ENCODE peak calls at places on chromosomes 4 and X, in eight cellular contexts. F is uterus; H is IMR-90; D is OCI-LY7; L is cardiac muscle cell; R is foreskin fibroblast; A is CD8-positive, alpha-beta T cell; Q is fibroblast of mammary gland. Z is an unnamed sample.
A peak's percentile ranks its signal among the peaks of the same experiment; 100 is the strongest.

GRCh38 chr4:13837228-13837627 is 209.7 kb upstream of the BOD1L1 start:
- DNase-seq in L (no peak), R (no peak), F (no peak), D (no peak), Q (no peak), A (no peak), H (no peak), Z (no peak)

GRCh38 chr4:42519803-42520417 is 122.6 kb downstream of the SHISA3 start:
- DNase-seq in F (peak; percentile 21), D (peak; percentile 68), R (peak; percentile 63), Q (peak; percentile 53), L (peak; percentile 66), A (no peak), H (peak; percentile 48), Z (peak; percentile 7)

GRCh38 chr4:173536808-173537429 is 6.9 kb upstream of the HAND2 start:
- DNase-seq in R (no peak), A (no peak), Q (no peak), L (peak; percentile 44), D (no peak), F (no peak), H (no peak), Z (peak; percentile 79)

GRCh38 chr4:141340458-141340857 is 119.8 kb downstream of the ZNF330 start:
- DNase-seq in R (no peak), A (no peak), D (no peak), L (no peak), Q (no peak), H (no peak), F (no peak), Z (no peak)

GRCh38 chr4:98950925-98951324 is 22.0 kb upstream of the EIF4E start:
- DNase-seq in Q (peak; percentile 19), R (peak; percentile 41), L (no peak), H (no peak), F (no peak), A (no peak), D (no peak), Z (no peak)

GRCh38 chr4:121822796-121823504 is 733 bp downstream of the CCNA2 start:
- DNase-seq in D (peak; percentile 74), R (peak; percentile 54), F (peak; percentile 26), Q (no peak), H (no peak), L (peak; percentile 32), A (peak; percentile 43), Z (peak; percentile 33)

GRCh38 chrX:96984538-96984937 is 100.8 kb downstream of the RPA4 start:
- DNase-seq in H (peak; percentile 53), A (no peak), F (no peak), L (no peak), R (peak; percentile 3), Q (no peak), D (no peak), Z (no peak)

GRCh38 chr4:95255396-95256107 is 293.2 kb downstream of the UNC5C start:
- DNase-seq in F (no peak), A (no peak), L (no peak), Q (peak; percentile 61), H (peak; percentile 77), D (no peak), R (peak; percentile 41), Z (no peak)

GRCh38 chr4:159307929-159308328 is 205.1 kb downstream of the RAPGEF2 start:
- DNase-seq in H (no peak), A (no peak), F (no peak), Q (no peak), L (no peak), D (no peak), R (peak; percentile 3), Z (no peak)

GRCh38 chrX:24260827-24261550 is 52.9 kb downstream of the SUPT20HL2 start:
- DNase-seq in F (peak; percentile 48), Q (peak; percentile 74), R (peak; percentile 44), L (no peak), D (no peak), A (no peak), H (peak; percentile 47), Z (no peak)

GRCh38 chr4:173046818-173047217 is 121.8 kb upstream of the GALNT7 start:
- DNase-seq in Q (no peak), F (no peak), R (peak; percentile 58), H (peak; percentile 3), L (no peak), A (no peak), D (no peak), Z (no peak)

GRCh38 chrX:66004928-66005831 is 34.7 kb downstream of the VSIG4 start:
- DNase-seq in A (no peak), D (peak; percentile 48), H (no peak), F (no peak), R (no peak), L (no peak), Q (no peak), Z (no peak)

GRCh38 chrX:70434352-70434866 is 10.2 kb upstream of the DLG3 start:
- DNase-seq in R (peak; percentile 90), L (peak; percentile 90), Q (peak; percentile 69), D (peak; percentile 79), H (peak; percentile 71), A (peak; percentile 56), F (peak; percentile 88), Z (peak; percentile 94)

GRCh38 chr4:173924561-173924960 is 358.9 kb downstream of the FBXO8 start:
- DNase-seq in R (peak; percentile 16), Q (no peak), H (no peak), F (no peak), L (no peak), A (no peak), D (no peak), Z (no peak)

GRCh38 chr4:155544547-155544946 is 122.1 kb upstream of the GUCY1A1 start:
- DNase-seq in D (no peak), F (no peak), A (no peak), Q (no peak), L (no peak), R (peak; percentile 39), H (no peak), Z (no peak)

GRCh38 chr4:180099962-180100361 is 2143.2 kb upstream of the TENM3 start:
- DNase-seq in L (no peak), F (no peak), A (no peak), R (no peak), H (no peak), D (no peak), Q (no peak), Z (no peak)

GRCh38 chr4:21790437-21791029 is 158.0 kb downstream of the KCNIP4 start:
- DNase-seq in H (peak; percentile 54), R (peak; percentile 78), A (no peak), D (peak; percentile 20), F (no peak), L (peak; percentile 54), Q (peak; percentile 64), Z (no peak)

GRCh38 chr4:24857996-24858395 is 54.8 kb downstream of the CCDC149 start:
- DNase-seq in F (peak; percentile 40), D (no peak), Q (peak; percentile 80), A (no peak), R (peak; percentile 84), H (peak; percentile 78), L (peak; percentile 57), Z (no peak)

GRCh38 chr4:90727938-90728337 is 600.7 kb downstream of the CCSER1 start:
- DNase-seq in H (no peak), A (no peak), Q (no peak), F (no peak), L (peak; percentile 1), R (no peak), D (no peak), Z (peak; percentile 30)

GRCh38 chrX:46770817-46771163 is 11.9 kb upstream of the SLC9A7 start:
- DNase-seq in H (peak; percentile 90), F (no peak), D (no peak), A (no peak), Q (peak; percentile 91), R (peak; percentile 89), L (no peak), Z (no peak)

GRCh38 chr4:133759428-133759827 is 442.2 kb downstream of the PABPC4L start:
- DNase-seq in L (no peak), F (no peak), A (peak; percentile 12), Q (no peak), R (no peak), H (no peak), D (no peak), Z (no peak)

GRCh38 chr4:103400405-103400804 is 202.3 kb upstream of the CENPE start:
- DNase-seq in H (no peak), A (no peak), Q (peak; percentile 49), L (no peak), D (no peak), F (no peak), R (no peak), Z (no peak)

GRCh38 chrX:48972214-48973164 is 845 bp upstream of the KCND1 start:
- DNase-seq in R (peak; percentile 63), F (peak; percentile 38), D (no peak), L (peak; percentile 30), A (peak; percentile 28), H (peak; percentile 41), Q (peak; percentile 52), Z (peak; percentile 92)

GRCh38 chrX:107659768-107660167 is 31.5 kb downstream of the PRPS1 start:
- DNase-seq in H (peak; percentile 64), Q (peak; percentile 73), L (peak; percentile 58), D (peak; percentile 48), R (peak; percentile 77), F (no peak), A (no peak), Z (peak; percentile 38)

DNA sequence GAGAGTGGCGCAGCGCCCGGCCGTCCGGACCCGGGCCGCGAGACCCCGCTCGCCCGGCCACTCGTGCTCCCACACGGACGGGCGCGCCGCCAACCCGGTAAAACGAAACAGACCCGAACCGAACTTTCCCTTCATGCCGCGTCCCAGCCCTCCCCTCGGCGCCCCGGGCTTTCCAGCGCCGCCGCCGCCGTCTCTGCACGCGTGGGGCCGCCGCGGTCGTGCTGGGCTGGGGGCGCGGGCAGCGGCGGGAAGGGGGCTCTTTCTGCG is 222 bp downstream of the SMAD1 start:
- DNase-seq in A (no peak), R (no peak), F (no peak), H (no peak), L (no peak), D (no peak), Q (no peak), Z (no peak)
- H3K4me3 ChIP-seq in A (peak overlapping the region; percentile 41), R (peak overlapping the region; percentile 86), F (peak overlapping the region; percentile 89), H (peak overlapping the region; percentile 56), L (peak overlapping the region; percentile 89), D (peak overlapping the region; percentile 88), Q (peak overlapping the region; percentile 56), Z (peak overlapping the region; percentile 79)

DNA sequence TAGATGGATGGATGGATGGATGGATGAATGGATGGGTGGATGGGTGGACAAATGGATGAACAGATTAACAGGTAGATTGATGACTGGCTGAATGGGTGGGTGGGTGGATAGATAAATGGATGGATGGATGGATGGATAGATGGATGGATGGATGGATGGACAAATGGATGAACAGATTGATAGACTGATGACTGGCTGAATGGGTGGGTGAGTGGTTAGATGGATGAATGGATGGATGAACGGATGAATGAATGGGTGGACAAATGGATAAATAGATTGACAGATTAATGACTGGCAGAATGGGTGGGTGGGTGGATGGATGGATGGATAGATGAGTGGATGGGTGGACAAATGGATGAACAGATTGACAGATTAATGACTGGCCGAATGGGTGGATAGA is 13.6 kb upstream of the AKAP17A start:
- DNase-seq in A (no peak), D (no peak), L (no peak), Q (no peak), H (no peak), F (no peak), R (no peak), Z (no peak)
- H3K4me3 ChIP-seq in A (no peak overlapping the region), D (no peak overlapping the region), L (no peak overlapping the region), Q (no peak overlapping the region), H (no peak overlapping the region), F (no peak overlapping the region), R (no peak overlapping the region), Z (no peak overlapping the region)

GRCh38 chrX:41827886-41828285 is 95.5 kb downstream of the CASK start:
- DNase-seq in L (peak; percentile 29), A (no peak), R (peak; percentile 12), D (no peak), F (no peak), Q (peak; percentile 9), H (peak; percentile 18), Z (no peak)
- H3K4me3 ChIP-seq in L (no peak overlapping the region), A (no peak overlapping the region), R (no peak overlapping the region), D (no peak overlapping the region), F (no peak overlapping the region), Q (no peak overlapping the region), H (no peak overlapping the region), Z (no peak overlapping the region)

GRCh38 chr4:108622828-108623227 is 2.5 kb downstream of the RPL34 start:
- DNase-seq in L (no peak), R (no peak), Q (no peak), D (no peak), H (no peak), F (no peak), A (no peak), Z (no peak)
- H3K4me3 ChIP-seq in L (no peak overlapping the region), R (no peak overlapping the region), Q (peak overlapping the region; percentile 87), D (peak overlapping the region; percentile 90), H (no peak overlapping the region), F (no peak overlapping the region), A (no peak overlapping the region), Z (no peak overlapping the region)

Z was measured in H7.